ENCODE peak calls at places on chromosomes 12 and 14, in five cellular contexts. F is SW480; C is stimulated activated CD4-positive, alpha-beta T cell treated with anti-CD3 and anti-CD28 coated beads, Interleukin-4, amount 100 ng/mL, for 24 hours; H is Ammon's horn; N is lower leg skin. W is an unnamed sample.

GRCh38 chr12:101839324-101840283 is 8.8 kb upstream of the GNPTAB start:
- DNase-seq in C (peak), H (peak), F (peak), N (no peak), W (peak)

GRCh38 chr12:107404981-107405380 is 280.6 kb upstream of the PWP1 start:
- DNase-seq in H (no peak), C (peak), F (peak), N (no peak), W (peak)

GRCh38 chr12:53495903-53496751 is 3.1 kb downstream of the MAP3K12 start:
- DNase-seq in N (no peak), F (no peak), H (peak), C (no peak), W (no peak)

GRCh38 chr14:104118006-104118844 is 20.2 kb upstream of the KIF26A start:
- DNase-seq in F (no peak), H (no peak), N (peak), C (no peak), W (no peak)

GRCh38 chr14:66650491-66650911 is 142.6 kb downstream of the GPHN start:
- DNase-seq in F (peak), C (no peak), N (no peak), H (no peak), W (no peak)

GRCh38 chr14:61417890-61418455 is 96.6 kb downstream of the PRKCH start:
- DNase-seq in N (no peak), F (no peak), H (no peak), C (no peak), W (no peak)

GRCh38 chr12:124371366-124371765 is 76.5 kb downstream of the RFLNA start:
- DNase-seq in F (no peak), N (no peak), C (no peak), H (no peak), W (no peak)

GRCh38 chr14:28867571-28867970 is 101.0 kb downstream of the FOXG1 start:
- DNase-seq in C (no peak), N (no peak), H (peak), F (no peak), W (no peak)

GRCh38 chr12:115132145-115132544 is 448.2 kb upstream of the TBX3 start:
- DNase-seq in N (no peak), F (no peak), C (no peak), H (no peak), W (no peak)

GRCh38 chr12:50222275-50222783 is 55.2 kb upstream of the CERS5 start:
- DNase-seq in H (peak), F (no peak), N (peak), C (peak), W (no peak)

GRCh38 chr12:112900298-112901145 is 6.2 kb upstream of the OAS1 start:
- DNase-seq in F (peak), H (peak), N (no peak), C (peak), W (peak)

GRCh38 chr12:121989951-121990647 is 31.6 kb upstream of the BCL7A start:
- DNase-seq in F (no peak), H (no peak), C (no peak), N (no peak), W (no peak)

GRCh38 chr12:68595246-68595645 is 15.5 kb upstream of the RAP1B start:
- DNase-seq in F (no peak), H (no peak), N (no peak), C (no peak), W (no peak)

W was measured in activated CD8-positive, alpha-beta T cell treated with anti-CD3 and anti-CD28 coated beads for 36 hours.